ENCODE peak calls at places on chromosome 11, in six cellular contexts. Z is right lobe of liver, K is cardiac muscle cell, M is osteocyte, J is tibial artery, A is AG10803. W is an unnamed sample.

GRCh38 chr11:101586965-101587364 is 3.2 kb upstream of the TRPC6 start:
- DNase-seq in Z (no peak), K (no peak), M (no peak), J (no peak), A (no peak), W (no peak)

GRCh38 chr11:12253843-12254281 is 123.5 kb upstream of the PARVA start:
- DNase-seq in Z (peak), K (no peak), M (no peak), J (no peak), A (no peak), W (no peak)

GRCh38 chr11:118715837-118716260 is 36.4 kb upstream of the TREH start:
- DNase-seq in Z (no peak), K (peak), M (no peak), J (no peak), A (no peak), W (no peak)

GRCh38 chr11:20762980-20763379 is 93.6 kb downstream of the NELL1 start:
- DNase-seq in Z (no peak), K (no peak), M (no peak), J (no peak), A (no peak), W (no peak)

GRCh38 chr11:128988224-128988970 is 45.7 kb upstream of the TP53AIP1 start:
- DNase-seq in Z (no peak), K (no peak), M (no peak), J (no peak), A (no peak), W (no peak)

GRCh38 chr11:3237119-3237518 is 4.9 kb upstream of the MRGPRE start:
- DNase-seq in Z (no peak), K (no peak), M (no peak), J (no peak), A (no peak), W (no peak)

GRCh38 chr11:12235549-12235944 is 125.2 kb downstream of the MICAL2 start:
- DNase-seq in Z (no peak), K (peak), M (no peak), J (no peak), A (no peak), W (no peak)

GRCh38 chr11:2088746-2089535 is 50.2 kb downstream of the IGF2 start:
- DNase-seq in Z (no peak), K (no peak), M (peak), J (no peak), A (no peak), W (no peak)

GRCh38 chr11:125626381-125626950 is 1.5 kb downstream of the CHEK1 start:
- DNase-seq in Z (no peak), K (no peak), M (no peak), J (no peak), A (peak), W (no peak)

GRCh38 chr11:119832132-119832531 is 103.1 kb upstream of the NECTIN1 start:
- DNase-seq in Z (no peak), K (no peak), M (no peak), J (no peak), A (no peak), W (no peak)

GRCh38 chr11:1480555-1481482 is 5.8 kb downstream of the MOB2 start:
- DNase-seq in Z (peak), K (no peak), M (no peak), J (peak), A (no peak), W (no peak)

GRCh38 chr11:118088531-118088930 is 1.8 kb upstream of the SMIM35 start:
- DNase-seq in Z (peak), K (no peak), M (no peak), J (peak), A (no peak), W (no peak)

GRCh38 chr11:76297143-76297542 is 83.8 kb downstream of the THAP12 start:
- DNase-seq in Z (no peak), K (no peak), M (no peak), J (no peak), A (no peak), W (no peak)

GRCh38 chr11:73230276-73230875 is 12.3 kb downstream of the P2RY2 start:
- DNase-seq in Z (no peak), K (no peak), M (no peak), J (no peak), A (no peak), W (no peak)

GRCh38 chr11:133955945-133956421 is 785 bp downstream of the IGSF9B start:
- DNase-seq in Z (no peak), K (no peak), M (no peak), J (no peak), A (no peak), W (no peak)

GRCh38 chr11:133955091-133955846 is 1.5 kb downstream of the IGSF9B start:
- DNase-seq in Z (no peak), K (no peak), M (no peak), J (peak), A (no peak), W (no peak)

GRCh38 chr11:133953571-133953970 is 3.2 kb downstream of the IGSF9B start:
- DNase-seq in Z (no peak), K (no peak), M (no peak), J (no peak), A (no peak), W (no peak)

GRCh38 chr11:133952199-133953190 is 4.3 kb downstream of the IGSF9B start:
- DNase-seq in Z (no peak), K (no peak), M (no peak), J (no peak), A (no peak), W (no peak)

GRCh38 chr11:133953999-133954398 is 2.8 kb downstream of the IGSF9B start:
- DNase-seq in Z (no peak), K (no peak), M (no peak), J (peak), A (no peak), W (no peak)
- TF ChIP-seq CTCF in Z (no peak), K (no peak), M (no peak), J (no peak), A (no peak), W (no peak)

DNA sequence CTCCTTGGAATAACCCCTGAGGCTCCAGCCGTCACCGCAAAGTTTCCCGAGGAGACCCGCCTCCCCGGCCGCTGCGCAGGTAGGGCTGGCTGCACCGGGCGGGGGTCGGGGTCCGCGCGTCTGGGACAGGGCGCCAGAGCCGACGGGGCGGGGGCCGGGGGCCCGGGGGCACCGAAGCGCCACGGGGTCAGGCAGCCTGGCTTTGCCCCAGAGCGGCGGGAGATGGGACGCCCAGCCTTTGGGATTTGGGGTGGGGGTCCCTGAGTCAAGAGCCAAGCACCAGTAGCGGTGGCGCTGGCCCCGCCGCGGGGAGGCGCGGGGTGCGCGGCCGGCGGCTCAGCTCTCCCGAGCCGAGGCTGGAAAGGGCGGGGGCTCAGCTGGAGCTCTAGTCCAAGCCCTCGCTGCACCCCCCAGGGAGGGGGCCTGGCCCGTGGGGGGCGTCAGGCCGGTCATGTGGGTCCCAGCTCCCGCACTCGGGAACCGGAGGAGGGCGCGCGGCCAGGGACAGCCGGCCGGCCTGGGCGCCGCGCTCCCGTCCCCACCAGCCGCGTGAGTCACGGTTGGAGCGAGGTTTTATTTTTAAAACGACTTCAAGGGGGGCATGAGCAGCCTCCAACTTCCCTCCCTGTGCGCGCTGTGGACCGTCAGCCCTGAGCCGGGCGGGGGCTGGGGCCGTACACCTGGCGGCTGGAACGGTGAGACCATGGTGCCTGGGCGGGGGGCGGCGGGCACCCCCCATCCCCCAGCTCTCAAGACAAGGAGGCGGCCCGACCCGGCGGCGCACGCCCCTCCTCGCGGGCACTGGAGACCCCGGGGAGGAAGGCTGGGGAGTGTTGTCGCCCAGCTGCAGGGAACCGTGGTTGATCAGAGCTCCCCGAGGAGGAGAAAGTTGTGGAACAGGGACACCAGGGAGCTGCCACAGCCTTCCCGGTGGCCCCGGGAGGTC is 623 bp downstream of the FLRT1 start:
- DNase-seq in Z (no peak), K (peak), M (no peak), J (no peak), A (peak), W (no peak)
- TF ChIP-seq CTCF in Z (no peak), K (peak), M (peak), J (no peak), A (no peak), W (peak)

GRCh38 chr11:31834237-31834636 is 23.1 kb upstream of the PAX6 start:
- DNase-seq in Z (no peak), K (no peak), M (no peak), J (no peak), A (no peak), W (no peak)
- TF ChIP-seq CTCF in Z (no peak), K (no peak), M (no peak), J (no peak), A (no peak), W (no peak)

DNA sequence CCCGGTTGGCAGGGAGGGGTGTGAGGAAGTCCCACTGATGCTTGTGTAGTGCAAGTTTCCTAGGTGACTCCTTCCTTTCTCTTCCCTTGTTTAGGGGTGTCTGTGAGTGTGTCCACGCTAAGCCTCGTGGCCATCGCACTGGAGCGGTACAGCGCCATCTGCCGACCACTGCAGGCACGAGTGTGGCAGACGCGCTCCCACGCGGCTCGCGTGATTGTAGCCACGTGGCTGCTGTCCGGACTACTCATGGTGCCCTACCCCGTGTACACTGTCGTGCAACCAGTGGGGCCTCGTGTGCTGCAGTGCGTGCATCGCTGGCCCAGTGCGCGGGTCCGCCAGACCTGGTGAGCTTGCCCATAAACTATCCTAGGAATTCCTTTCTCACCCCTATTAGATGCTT is 10.4 kb downstream of the CCKBR start:
- DNase-seq in Z (no peak), K (no peak), M (no peak), J (no peak), A (no peak), W (no peak)
- TF ChIP-seq CTCF in Z (no peak), K (peak), M (no peak), J (no peak), A (peak), W (no peak)

W was measured in progenitor cell of endocrine pancreas.